ENCODE peak calls at places on chromosomes 16 and 17, in eight cellular contexts. O is neuronal stem cell; Y is right atrium auricular region; C is choroid plexus epithelial cell; I is mammary epithelial cell; A is heart right ventricle; E is CD4-positive, alpha-beta memory T cell; S is ovary. G is an unnamed sample.

GRCh38 chr16:66652661-66653060 is 43.9 kb downstream of the CMTM4 start:
- DNase-seq in A (no peak), I (no peak), E (no peak), S (no peak), Y (no peak), C (no peak), O (no peak), G (no peak)

GRCh38 chr16:48538746-48539484 is 71.1 kb downstream of the N4BP1 start:
- DNase-seq in C (no peak), E (peak), S (no peak), I (no peak), Y (peak), A (no peak), O (no peak), G (no peak)

GRCh38 chr16:6018848-6019489 is 921.4 kb upstream of the EEF2KMT start:
- DNase-seq in O (peak), E (no peak), S (no peak), A (no peak), I (no peak), C (no peak), Y (no peak), G (no peak)

GRCh38 chr16:67104061-67104460 is 5.7 kb upstream of the PHAF1 start:
- DNase-seq in Y (no peak), O (no peak), I (no peak), E (no peak), C (peak), S (no peak), A (no peak), G (peak)

GRCh38 chr17:18028684-18029540 is 10.1 kb downstream of the ATPAF2 start:
- DNase-seq in O (no peak), S (no peak), A (no peak), E (no peak), C (no peak), Y (no peak), I (no peak), G (no peak)

GRCh38 chr17:80264048-80264792 is 3.6 kb downstream of the RNF213 start:
- DNase-seq in E (peak), I (no peak), O (no peak), C (no peak), S (no peak), Y (no peak), A (no peak), G (no peak)

GRCh38 chr16:56625943-56626654 is 518 bp downstream of the MT1E start:
- DNase-seq in O (no peak), Y (no peak), C (peak), I (no peak), S (peak), E (no peak), A (peak), G (peak)

GRCh38 chr17:33732116-33732515 is 439.0 kb upstream of the ASIC2 start:
- DNase-seq in S (no peak), Y (no peak), I (no peak), A (no peak), O (peak), E (no peak), C (no peak), G (peak)

GRCh38 chr16:4370570-4371480 is 823 bp upstream of the VASN start:
- DNase-seq in A (peak), Y (peak), S (peak), C (peak), E (no peak), I (no peak), O (no peak), G (peak)

GRCh38 chr16:71775949-71776348 is 32.7 kb downstream of the AP1G1 start:
- DNase-seq in E (no peak), Y (no peak), C (no peak), O (no peak), I (no peak), S (no peak), A (no peak), G (no peak)

GRCh38 chr16:27786221-27786848 is 236.4 kb downstream of the KATNIP start:
- DNase-seq in E (no peak), O (no peak), Y (no peak), C (no peak), A (no peak), S (no peak), I (no peak), G (no peak)

GRCh38 chr16:89621136-89621697 is 7.8 kb downstream of the DPEP1 start:
- DNase-seq in E (no peak), S (no peak), C (no peak), O (no peak), I (no peak), Y (no peak), A (no peak), G (no peak)

GRCh38 chr17:36592316-36592710 is 634 bp downstream of the DHRS11 start:
- DNase-seq in C (peak), Y (no peak), I (no peak), S (peak), E (no peak), O (peak), A (peak), G (no peak)

GRCh38 chr17:67260051-67260987 is 15.3 kb upstream of the HELZ start:
- DNase-seq in E (no peak), C (peak), S (peak), A (no peak), O (no peak), Y (no peak), I (peak), G (peak)

GRCh38 chr16:77840093-77840492 is 51.7 kb downstream of the VAT1L start:
- DNase-seq in O (no peak), Y (no peak), C (peak), I (no peak), S (no peak), E (no peak), A (no peak), G (no peak)

GRCh38 chr16:22372882-22373661 is 1.3 kb downstream of the CDR2 start:
- DNase-seq in C (no peak), O (no peak), S (no peak), Y (no peak), A (no peak), E (no peak), I (no peak), G (no peak)

GRCh38 chr17:73030995-73031394 is 61.5 kb downstream of the SLC39A11 start:
- DNase-seq in I (no peak), A (no peak), E (no peak), C (no peak), S (no peak), Y (no peak), O (no peak), G (no peak)

GRCh38 chr16:55073830-55074229 is 143.2 kb downstream of the IRX5 start:
- DNase-seq in E (no peak), A (no peak), C (no peak), S (no peak), Y (no peak), I (no peak), O (no peak), G (no peak)

GRCh38 chr17:41802961-41803682 is 8.6 kb downstream of the P3H4 start:
- DNase-seq in I (no peak), Y (no peak), S (no peak), E (no peak), O (no peak), A (no peak), C (no peak), G (no peak)

GRCh38 chr17:47401100-47401499 is 77.3 kb downstream of the EFCAB13 start:
- DNase-seq in E (no peak), I (no peak), C (no peak), A (no peak), S (no peak), O (no peak), Y (no peak), G (no peak)

GRCh38 chr17:50353600-50354195 is 7.8 kb downstream of the XYLT2 start:
- DNase-seq in S (no peak), Y (no peak), I (no peak), A (no peak), E (no peak), O (no peak), C (no peak), G (no peak)

GRCh38 chr16:87918314-87918713 is 18.0 kb downstream of the CA5A start:
- DNase-seq in O (no peak), E (no peak), S (peak), Y (peak), I (no peak), C (no peak), A (no peak), G (no peak)

GRCh38 chr17:49873466-49873865 is 25.6 kb upstream of the TAC4 start:
- DNase-seq in I (no peak), E (no peak), C (no peak), A (no peak), Y (no peak), S (no peak), O (no peak), G (no peak)

GRCh38 chr17:73191443-73192218 is 1.2 kb upstream of the COG1 start:
- DNase-seq in Y (peak), O (peak), C (peak), I (peak), S (peak), E (peak), A (peak), G (peak)

GRCh38 chr17:81340606-81341346 is 45.7 kb upstream of the SLC38A10 start:
- DNase-seq in Y (no peak), E (no peak), S (peak), A (no peak), I (no peak), O (no peak), C (peak), G (peak)

GRCh38 chr16:15836074-15836473 is 20.8 kb downstream of the MYH11 start:
- DNase-seq in O (no peak), C (no peak), E (no peak), S (no peak), A (no peak), I (no peak), Y (no peak), G (no peak)

GRCh38 chr16:87076950-87077749 is 240.0 kb downstream of the C16orf95 start:
- DNase-seq in S (no peak), C (peak), O (no peak), I (peak), E (no peak), A (peak), Y (no peak), G (peak)

GRCh38 chr17:79057727-79058400 is 16.8 kb upstream of the ENGASE start:
- DNase-seq in S (no peak), E (no peak), C (no peak), I (no peak), Y (no peak), A (no peak), O (no peak), G (no peak)

GRCh38 chr16:53642094-53642493 is 61.6 kb downstream of the RPGRIP1L start:
- DNase-seq in I (peak), A (no peak), S (no peak), O (no peak), E (no peak), Y (no peak), C (peak), G (no peak)

GRCh38 chr16:89081556-89081955 is 12.1 kb upstream of the ACSF3 start:
- DNase-seq in O (no peak), A (no peak), Y (no peak), I (no peak), C (no peak), S (no peak), E (no peak), G (no peak)

GRCh38 chr17:3852561-3852960 is 6.5 kb upstream of the NCBP3 start:
- DNase-seq in I (no peak), S (no peak), O (no peak), Y (no peak), E (no peak), A (no peak), C (peak), G (peak)

GRCh38 chr16:53080345-53081031 is 25.7 kb downstream of the CHD9 start:
- DNase-seq in A (peak), E (no peak), Y (peak), C (peak), I (peak), S (peak), O (no peak), G (peak)

GRCh38 chr17:77332034-77332971 is 191.5 kb downstream of the SEC14L1 start:
- DNase-seq in E (peak), Y (peak), O (no peak), I (no peak), A (no peak), C (peak), S (no peak), G (no peak)
- H3K4me3 ChIP-seq in E (peak), Y (no peak), O (no peak), I (no peak), A (no peak), C (no peak), S (no peak), G (no peak)

GRCh38 chr17:2122641-2123302 is 67.9 kb downstream of the HIC1 start:
- DNase-seq in Y (peak), E (no peak), A (peak), O (no peak), S (peak), C (peak), I (peak), G (peak)
- H3K4me3 ChIP-seq in Y (no peak), E (no peak), A (no peak), O (no peak), S (no peak), C (no peak), I (no peak), G (peak)

GRCh38 chr16:2186064-2186463 is 10.3 kb downstream of the CASKIN1 start:
- DNase-seq in C (no peak), S (no peak), E (no peak), A (no peak), O (no peak), Y (no peak), I (no peak), G (no peak)
- H3K4me3 ChIP-seq in C (no peak), S (no peak), E (no peak), A (no peak), O (no peak), Y (no peak), I (no peak), G (no peak)

GRCh38 chr17:48591435-48592077 is 1.5 kb upstream of the HOXB3 start:
- DNase-seq in E (no peak), C (no peak), S (no peak), I (no peak), O (no peak), A (no peak), Y (no peak), G (no peak)

GRCh38 chr17:48592592-48592991 is 987 bp downstream of the HOXB5 start:
- DNase-seq in Y (no peak), E (no peak), A (no peak), S (no peak), I (no peak), C (no peak), O (no peak), G (no peak)

GRCh38 chr17:48590603-48591161 is 641 bp upstream of the HOXB3 start:
- DNase-seq in S (no peak), E (no peak), O (no peak), A (no peak), I (no peak), Y (no peak), C (no peak), G (no peak)

GRCh38 chr17:48593126-48593829 is at the start of gene HOXB5:
- DNase-seq in A (no peak), O (no peak), C (no peak), Y (no peak), S (no peak), E (no peak), I (no peak), G (no peak)

GRCh38 chr17:48592097-48592496 is 1.5 kb downstream of the HOXB5 start:
- DNase-seq in S (no peak), A (no peak), I (no peak), O (no peak), Y (no peak), E (no peak), C (no peak), G (no peak)
- H3K4me3 ChIP-seq in S (no peak), A (no peak), I (no peak), O (no peak), Y (no peak), E (no peak), C (no peak), G (peak)

GRCh38 chr16:11557811-11558210 is 28.9 kb downstream of the LITAF start:
- DNase-seq in C (no peak), E (no peak), I (no peak), O (no peak), A (peak), S (no peak), Y (peak), G (no peak)
- H3K4me3 ChIP-seq in C (no peak), E (no peak), I (no peak), O (no peak), A (no peak), S (no peak), Y (no peak), G (no peak)

DNA sequence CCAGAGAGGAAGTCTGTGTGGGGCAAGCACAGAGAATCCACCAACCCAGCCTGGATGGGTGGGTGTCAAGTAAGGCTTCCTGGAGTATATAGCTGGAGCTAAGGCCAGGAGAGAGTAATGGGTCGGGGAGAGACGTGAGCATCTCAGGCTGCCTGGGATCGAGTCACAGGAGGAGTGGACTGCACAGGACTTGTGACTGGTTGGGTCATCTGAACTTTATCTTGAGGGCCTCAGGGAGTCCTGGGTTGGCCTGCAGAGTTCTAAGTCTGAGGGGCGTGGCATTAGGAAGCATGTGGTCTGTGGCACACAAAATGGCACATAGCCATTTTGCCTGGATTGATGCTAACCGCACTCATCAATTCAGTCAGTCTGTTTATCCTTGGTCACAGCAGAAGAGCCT is 1.5 kb downstream of the PLA2G15 start:
- DNase-seq in Y (no peak), I (no peak), C (no peak), E (no peak), S (no peak), O (no peak), A (no peak), G (no peak)
- H3K4me3 ChIP-seq in Y (no peak), I (no peak), C (no peak), E (no peak), S (no peak), O (no peak), A (peak), G (no peak)